ENCODE peak calls at places on chromosomes 13 and 19, in six cellular contexts. C is kidney glomerular epithelial cell; M is NCI-H748 treated with DMSO at 0.1 percent for 48 hours; I is naive thymus-derived CD8-positive, alpha-beta T cell; B is cardiac fibroblast; D is endothelial cell. Y is an unnamed sample.

GRCh38 chr19:42114412-42114811 is 17.8 kb downstream of the POU2F2 start:
- DNase-seq in C (no peak), B (no peak), I (peak), M (no peak), D (no peak), Y (no peak)

GRCh38 chr13:24842533-24843278 is 78.7 kb downstream of the RNF17 start:
- DNase-seq in C (no peak), B (no peak), M (no peak), D (no peak), I (no peak), Y (no peak)

GRCh38 chr19:33448159-33448516 is 73.5 kb downstream of the PEPD start:
- DNase-seq in D (no peak), B (no peak), C (no peak), I (peak), M (no peak), Y (no peak)

GRCh38 chr19:940591-941291 is 14.9 kb downstream of the ARID3A start:
- DNase-seq in B (peak), I (peak), C (no peak), M (no peak), D (no peak), Y (peak)

GRCh38 chr19:41403181-41403970 is 5.8 kb downstream of the BCKDHA start:
- DNase-seq in I (no peak), M (no peak), B (no peak), D (no peak), C (no peak), Y (no peak)

GRCh38 chr19:23116802-23117571 is at the start of gene ZNF730:
- DNase-seq in I (no peak), D (peak), C (peak), M (peak), B (peak), Y (no peak)

GRCh38 chr13:107497661-107498060 is 717.7 kb downstream of the LIG4 start:
- DNase-seq in C (no peak), M (no peak), D (no peak), B (no peak), I (no peak), Y (no peak)

GRCh38 chr19:52170863-52171320 is 529 bp downstream of the ZNF836 start:
- DNase-seq in C (no peak), D (peak), M (no peak), I (no peak), B (peak), Y (no peak)

GRCh38 chr13:110637747-110638146 is 22.4 kb downstream of the NAXD start:
- DNase-seq in D (no peak), C (no peak), I (no peak), B (no peak), M (no peak), Y (no peak)

GRCh38 chr19:5809053-5809452 is 4.2 kb downstream of the NRTN start:
- DNase-seq in C (no peak), B (no peak), M (no peak), I (no peak), D (no peak), Y (no peak)

GRCh38 chr13:79692846-79693245 is 211.9 kb downstream of the NDFIP2 start:
- DNase-seq in B (no peak), M (no peak), I (no peak), C (peak), D (no peak), Y (no peak)

GRCh38 chr19:12784871-12785430 is 6.3 kb upstream of the JUNB start:
- DNase-seq in B (no peak), C (no peak), I (peak), M (no peak), D (no peak), Y (peak)

GRCh38 chr19:19113040-19113541 is 25.2 kb downstream of the TMEM161A start:
- DNase-seq in M (no peak), C (peak), I (peak), D (no peak), B (peak), Y (no peak)

GRCh38 chr13:110283661-110284516 is 23.1 kb downstream of the COL4A1 start:
- DNase-seq in C (no peak), I (no peak), D (no peak), B (peak), M (no peak), Y (no peak)

GRCh38 chr13:99605417-99606321 is 104.4 kb downstream of the TM9SF2 start:
- DNase-seq in I (peak), D (peak), C (peak), B (peak), M (no peak), Y (no peak)